ENCODE peak calls at places on chromosomes 6 and 20, in nine cellular contexts. H is BE2C; X is osteoblast; B is IMR-90; V is neuronal stem cell; I is CD8-positive, alpha-beta T cell; O is foreskin keratinocyte; K is RWPE2; P is mammary epithelial cell. W is an unnamed sample. For H3K4me1, the result is how much of the 10 kb centered on the place peaks cover.

GRCh38 chr6:16154904-16155303 is 26.0 kb downstream of the MYLIP start:
- DNase-seq in H (no peak), X (peak), B (peak), V (no peak), I (no peak), O (peak), K (no peak), P (peak), W (no peak)

GRCh38 chr20:4720121-4720976 is 1.4 kb upstream of the PRND start:
- DNase-seq in H (peak), X (peak), B (peak), V (peak), I (peak), O (peak), K (no peak), P (peak), W (peak)

GRCh38 chr6:20722442-20722841 is 188.2 kb downstream of the CDKAL1 start:
- DNase-seq in H (no peak), X (no peak), B (no peak), V (no peak), I (no peak), O (no peak), K (no peak), P (no peak), W (no peak)

GRCh38 chr20:24775966-24776365 is 173.1 kb upstream of the CST7 start:
- DNase-seq in H (no peak), X (no peak), B (no peak), V (no peak), I (no peak), O (peak), K (no peak), P (peak), W (no peak)

GRCh38 chr6:125746731-125747588 is 2.5 kb upstream of the HEY2 start:
- DNase-seq in H (no peak), X (no peak), B (peak), V (peak), I (peak), O (peak), K (no peak), P (peak), W (peak)

GRCh38 chr6:150263765-150264415 is 104.9 kb upstream of the IYD start:
- DNase-seq in H (no peak), X (no peak), B (no peak), V (no peak), I (no peak), O (no peak), K (no peak), P (no peak), W (no peak)

GRCh38 chr20:41001497-41001896 is 27.1 kb upstream of the TOP1 start:
- DNase-seq in H (no peak), X (no peak), B (peak), V (no peak), I (no peak), O (no peak), K (no peak), P (no peak), W (no peak)

GRCh38 chr6:161379828-161380598 is 106.2 kb upstream of the AGPAT4 start:
- DNase-seq in H (no peak), X (no peak), B (peak), V (no peak), I (no peak), O (no peak), K (no peak), P (no peak), W (no peak)

GRCh38 chr20:63377256-63378114 is 16.3 kb upstream of the CHRNA4 start:
- DNase-seq in H (no peak), X (no peak), B (no peak), V (peak), I (no peak), O (no peak), K (no peak), P (no peak), W (no peak)

GRCh38 chr6:148671952-148672351 is 74.9 kb upstream of the UST start:
- DNase-seq in H (no peak), X (no peak), B (no peak), V (no peak), I (no peak), O (no peak), K (no peak), P (no peak), W (no peak)

GRCh38 chr6:20943036-20943627 is 408.9 kb downstream of the CDKAL1 start:
- DNase-seq in H (no peak), X (no peak), B (no peak), V (no peak), I (no peak), O (no peak), K (no peak), P (peak), W (no peak)

GRCh38 chr20:63703976-63704748 is 3.6 kb downstream of the ARFRP1 start:
- DNase-seq in H (peak), X (peak), B (no peak), V (no peak), I (no peak), O (no peak), K (peak), P (no peak), W (no peak)

GRCh38 chr6:23454090-23454998 is 671.7 kb upstream of the NRSN1 start:
- DNase-seq in H (no peak), X (no peak), B (peak), V (no peak), I (no peak), O (peak), K (no peak), P (peak), W (no peak)

GRCh38 chr6:11277275-11278206 is 45.1 kb upstream of the NEDD9 start:
- DNase-seq in H (no peak), X (peak), B (peak), V (peak), I (no peak), O (peak), K (no peak), P (peak), W (no peak)

GRCh38 chr6:14165091-14165490 is 47.5 kb downstream of the CD83 start:
- DNase-seq in H (no peak), X (peak), B (peak), V (no peak), I (no peak), O (peak), K (no peak), P (peak), W (no peak)

GRCh38 chr6:44257007-44257752 is at the start of gene SLC35B2:
- DNase-seq in H (peak), X (peak), B (peak), V (peak), I (no peak), O (peak), K (no peak), P (peak), W (peak)

GRCh38 chr20:64079273-64080012 is at the start of gene RGS19:
- DNase-seq in H (peak), X (peak), B (peak), V (peak), I (peak), O (no peak), K (no peak), P (peak), W (peak)

GRCh38 chr6:121549741-121550140 is 114.3 kb downstream of the GJA1 start:
- DNase-seq in H (no peak), X (no peak), B (peak), V (no peak), I (no peak), O (peak), K (no peak), P (peak), W (no peak)

GRCh38 chr20:64151634-64152530 is 12.4 kb upstream of the MYT1 start:
- DNase-seq in H (no peak), X (peak), B (peak), V (no peak), I (no peak), O (peak), K (peak), P (peak), W (no peak)

GRCh38 chr6:169243154-169243553 is 10.5 kb downstream of the THBS2 start:
- DNase-seq in H (no peak), X (no peak), B (no peak), V (no peak), I (no peak), O (no peak), K (no peak), P (no peak), W (no peak)

GRCh38 chr20:4444404-4444803 is 277.3 kb upstream of the PRND start:
- DNase-seq in H (no peak), X (peak), B (peak), V (no peak), I (no peak), O (peak), K (no peak), P (peak), W (no peak)

GRCh38 chr6:90983462-90983861 is 396.6 kb upstream of the MAP3K7 start:
- DNase-seq in H (no peak), X (no peak), B (no peak), V (no peak), I (no peak), O (no peak), K (no peak), P (no peak), W (no peak)

GRCh38 chr6:138420356-138420755 is 16.3 kb downstream of the HEBP2 start:
- DNase-seq in H (no peak), X (no peak), B (no peak), V (no peak), I (no peak), O (no peak), K (no peak), P (no peak), W (no peak)

GRCh38 chr6:136324981-136325380 is 35.3 kb upstream of the BCLAF1 start:
- DNase-seq in H (no peak), X (no peak), B (no peak), V (no peak), I (no peak), O (no peak), K (no peak), P (no peak), W (no peak)

GRCh38 chr6:160379464-160379863 is 31.3 kb downstream of the SLC22A3 start:
- DNase-seq in H (no peak), X (no peak), B (peak), V (no peak), I (no peak), O (peak), K (no peak), P (peak), W (no peak)

GRCh38 chr6:169289671-169290408 is 36.2 kb upstream of the THBS2 start:
- DNase-seq in H (no peak), X (peak), B (peak), V (no peak), I (no peak), O (peak), K (no peak), P (peak), W (no peak)

GRCh38 chr20:50571466-50571865 is 61.3 kb downstream of the PTPN1 start:
- DNase-seq in H (no peak), X (no peak), B (no peak), V (no peak), I (no peak), O (no peak), K (no peak), P (no peak), W (no peak)

GRCh38 chr20:50567860-50568548 is 57.8 kb downstream of the PTPN1 start:
- DNase-seq in H (no peak), X (no peak), B (no peak), V (no peak), I (no peak), O (no peak), K (no peak), P (no peak), W (no peak)

GRCh38 chr20:50572922-50573777 is 63.0 kb downstream of the PTPN1 start:
- DNase-seq in H (peak), X (peak), B (peak), V (no peak), I (no peak), O (no peak), K (no peak), P (no peak), W (no peak)

GRCh38 chr20:50568549-50568942 is 58.4 kb downstream of the PTPN1 start:
- DNase-seq in H (no peak), X (no peak), B (no peak), V (no peak), I (no peak), O (no peak), K (no peak), P (no peak), W (no peak)

DNA sequence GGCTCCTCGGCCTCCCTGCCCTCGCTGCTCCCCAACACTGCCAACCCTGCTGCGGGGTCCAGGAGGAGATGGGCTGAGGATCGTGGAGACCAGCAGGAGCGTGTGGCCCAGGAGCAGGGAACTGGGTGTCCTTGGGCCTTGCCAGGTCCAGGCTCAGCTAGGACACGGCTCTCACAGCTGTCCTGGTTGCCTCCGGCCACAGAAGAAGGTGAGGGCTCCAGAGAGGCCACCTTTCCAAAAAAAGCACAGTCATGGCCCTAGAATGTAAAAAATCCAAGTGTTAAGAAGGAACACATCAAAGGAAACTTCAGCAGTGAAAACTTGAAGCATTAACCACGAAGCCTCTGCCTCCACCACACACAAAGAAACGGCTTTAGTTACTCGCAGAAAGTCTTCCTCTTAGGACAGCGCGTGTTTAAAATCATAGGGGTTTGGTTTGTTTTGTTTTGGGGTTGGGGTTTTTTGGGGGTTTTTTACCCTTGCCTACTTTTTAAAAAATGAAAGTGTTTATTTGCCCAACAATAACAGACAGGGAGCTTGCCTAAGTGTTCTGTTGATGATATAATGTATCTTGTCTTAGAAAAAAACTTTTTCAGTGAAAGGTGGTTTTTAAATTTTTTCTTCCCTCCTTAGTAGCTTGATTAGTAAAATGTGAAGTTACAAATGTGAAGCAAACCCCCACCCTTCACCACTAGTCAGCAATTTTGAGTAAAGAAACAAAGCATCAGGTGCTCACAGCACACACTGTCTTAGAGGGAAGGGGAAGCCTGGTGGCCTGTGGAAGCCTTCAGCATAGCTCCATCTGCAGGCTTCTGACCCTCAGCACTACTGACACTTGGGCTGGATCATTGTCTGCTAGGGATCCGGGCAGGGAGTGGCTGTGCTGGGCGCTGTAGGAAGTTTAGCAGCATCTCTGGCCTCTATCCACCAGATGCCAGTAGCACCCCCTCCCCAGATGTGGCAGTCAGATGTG is 60.0 kb downstream of the PTPN1 start:
- DNase-seq in H (no peak), X (peak), B (peak), V (no peak), I (no peak), O (no peak), K (peak), P (no peak), W (no peak)
- H3K4me1 ChIP-seq in H (under half), X (under half), B (under half), V (under half), I (under half), O (under half), K (under half), P (under half), W (under half)

DNA sequence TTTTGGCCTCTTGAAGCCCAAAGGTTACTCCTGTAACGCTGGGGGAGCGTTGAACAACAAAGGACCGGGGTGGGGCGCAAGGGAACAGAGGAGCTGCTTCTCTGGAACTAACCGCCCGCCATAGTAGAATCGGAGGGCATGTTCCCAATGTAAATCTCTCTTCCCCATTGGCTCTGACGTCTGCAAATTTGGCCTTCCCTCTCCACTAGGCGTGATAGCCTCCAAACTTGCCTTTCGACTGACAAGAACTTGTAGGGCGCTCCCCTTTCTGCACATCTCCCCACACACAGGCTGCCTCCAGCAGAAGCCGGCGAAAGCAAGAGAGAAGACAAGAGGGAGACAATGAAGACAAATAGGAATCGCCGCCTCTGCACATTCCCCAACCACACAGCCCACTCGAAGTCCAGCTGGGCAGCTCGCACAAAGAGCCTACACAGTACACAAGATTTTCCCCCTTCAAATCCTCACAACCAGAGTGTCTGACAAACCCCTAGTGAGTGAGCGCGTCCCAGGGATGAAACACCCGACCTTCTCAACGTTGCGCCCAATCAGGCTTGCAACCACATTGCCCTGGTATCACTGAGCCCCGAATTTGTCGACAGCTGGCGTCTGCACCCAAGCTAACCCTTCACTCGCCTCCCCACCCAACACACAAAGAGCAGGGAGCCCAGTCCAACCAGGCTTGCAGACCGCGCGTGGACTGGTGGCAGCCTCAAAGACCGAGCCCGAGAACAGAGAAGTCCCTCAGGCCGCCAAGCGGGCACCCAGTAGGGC is 1.5 kb upstream of the COL12A1 start:
- DNase-seq in H (no peak), X (peak), B (peak), V (peak), I (no peak), O (no peak), K (peak), P (no peak), W (no peak)
- H3K4me1 ChIP-seq in H (under half), X (under half), B (under half), V (under half), I (under half), O (under half), K (under half), P (under half), W (under half)

DNA sequence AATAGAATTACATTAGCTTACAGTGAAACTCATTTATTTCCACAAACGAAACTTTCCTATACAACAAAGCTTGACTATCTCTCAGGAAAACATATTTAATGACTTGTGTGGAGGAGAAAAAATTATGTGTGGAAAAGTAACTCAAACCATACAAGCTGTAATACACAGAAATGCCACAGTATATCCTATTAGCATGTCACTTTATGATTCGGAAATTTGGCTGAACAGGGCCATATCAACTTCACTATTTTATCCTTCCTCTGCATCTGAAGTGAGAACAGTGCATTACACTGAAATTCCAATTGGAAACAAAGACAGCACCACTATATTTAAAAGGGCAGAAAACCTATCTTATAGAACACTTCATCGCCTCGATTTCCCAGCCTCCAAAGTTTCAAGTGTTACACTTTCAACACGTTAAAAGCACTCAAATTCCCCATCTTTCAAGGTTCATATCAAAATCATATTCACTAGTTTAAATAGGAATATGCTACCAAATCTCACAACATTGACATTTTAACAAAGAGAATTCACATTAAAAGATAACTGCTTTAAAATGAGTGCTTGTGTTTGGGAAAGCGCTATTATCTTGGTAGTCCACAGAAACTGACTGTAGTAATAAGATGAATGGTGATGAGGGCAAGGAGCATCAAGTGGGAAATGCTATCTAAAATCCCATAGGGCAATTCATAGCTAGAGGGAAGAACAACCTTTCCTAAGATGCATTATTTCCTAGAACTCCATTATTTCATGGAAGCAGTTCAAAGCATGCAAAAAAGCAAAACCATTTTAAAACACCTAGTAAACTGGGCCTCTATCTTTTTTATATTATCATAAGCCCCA is 1.8 kb downstream of the REV3L start:
- DNase-seq in H (no peak), X (peak), B (peak), V (no peak), I (no peak), O (peak), K (no peak), P (peak), W (no peak)
- H3K4me1 ChIP-seq in H (under half), X (under half), B (under half), V (under half), I (under half), O (under half), K (under half), P (under half), W (under half)

DNA sequence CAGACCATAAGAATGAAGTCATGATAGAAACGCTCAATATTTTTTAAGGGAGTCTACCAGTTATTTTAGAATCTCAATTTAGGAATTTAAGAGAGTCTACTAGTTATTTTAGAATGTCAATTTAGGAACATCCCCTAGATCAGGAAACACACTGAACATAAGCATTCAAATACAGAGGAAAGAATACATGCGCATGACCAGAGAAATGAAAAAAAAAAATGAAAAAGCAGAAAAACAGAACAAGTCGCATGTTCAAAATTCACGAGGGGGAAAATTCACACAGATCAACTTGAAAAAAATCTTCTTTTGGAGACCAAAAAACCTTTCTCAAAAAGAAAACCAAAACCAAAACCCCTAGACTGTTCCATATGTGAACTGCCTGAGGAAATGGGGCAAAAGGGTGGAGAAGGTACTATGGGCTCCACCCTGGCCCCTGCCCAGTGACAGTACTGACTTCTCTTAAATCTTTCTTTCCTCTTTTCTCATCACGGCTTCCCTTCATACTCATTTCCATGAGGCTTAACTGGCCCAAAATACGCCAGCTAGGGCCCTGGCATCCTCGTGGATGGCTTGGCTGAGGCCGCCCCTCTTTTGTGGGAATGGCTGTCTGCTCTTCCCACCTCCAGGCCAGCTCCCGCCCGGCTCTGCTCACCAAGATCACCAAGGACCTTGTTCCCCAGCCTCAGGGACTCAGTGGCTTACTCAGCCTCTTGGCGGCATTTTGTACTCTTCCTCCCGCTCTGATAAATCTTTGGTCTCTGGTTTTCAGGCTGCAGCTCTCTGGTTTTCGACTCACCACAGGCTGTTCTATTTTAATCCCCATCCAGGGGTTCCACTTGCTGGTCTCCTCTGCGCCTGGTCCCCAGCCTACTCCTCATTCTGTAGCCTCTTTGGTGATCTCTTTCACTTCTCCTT is 11.2 kb downstream of the ZBTB2 start:
- DNase-seq in H (no peak), X (peak), B (no peak), V (no peak), I (no peak), O (no peak), K (no peak), P (no peak), W (no peak)
- H3K4me1 ChIP-seq in H (under half), X (under half), B (under half), V (under half), I (half or more), O (under half), K (under half), P (under half), W (under half)

W was measured in colonic mucosa.